ENCODE peak calls at places on chromosome 22, in seven cellular contexts. Z is body of pancreas, G is K562, H is Caco-2, X is Peyer's patch, Q is sigmoid colon, P is endothelial cell of umbilical vein. W is an unnamed sample. For H3K36me3, the result is how much of the 10 kb centered on the place peaks cover.

GRCh38 chr22:38824587-38824986 is 19.2 kb downstream of the NPTXR start:
- DNase-seq in Z (peak), G (peak), H (peak), X (peak), Q (peak), P (peak), W (peak)

GRCh38 chr22:39706406-39707150 is 136.0 kb downstream of the CACNA1I start:
- DNase-seq in Z (no peak), G (peak), H (no peak), X (no peak), Q (no peak), P (no peak), W (no peak)

GRCh38 chr22:48249721-48250268 is 1487.3 kb downstream of the TBC1D22A start:
- DNase-seq in Z (no peak), G (no peak), H (no peak), X (no peak), Q (peak), P (no peak), W (no peak)

GRCh38 chr22:22684605-22685561 is 40.5 kb downstream of the GGTLC2 start:
- DNase-seq in Z (peak), G (peak), H (peak), X (peak), Q (peak), P (no peak), W (no peak)

GRCh38 chr22:39415506-39415905 is 15.9 kb downstream of the TAB1 start:
- DNase-seq in Z (no peak), G (no peak), H (no peak), X (no peak), Q (no peak), P (no peak), W (no peak)

GRCh38 chr22:47391169-47392053 is 629.0 kb downstream of the TBC1D22A start:
- DNase-seq in Z (no peak), G (no peak), H (no peak), X (no peak), Q (peak), P (no peak), W (no peak)

GRCh38 chr22:21450320-21450831 is 16.8 kb upstream of the TMEM191C start:
- DNase-seq in Z (no peak), G (no peak), H (peak), X (no peak), Q (peak), P (no peak), W (no peak)

GRCh38 chr22:42680648-42681047 is 31.5 kb upstream of the CYB5R3 start:
- DNase-seq in Z (no peak), G (no peak), H (no peak), X (no peak), Q (no peak), P (peak), W (peak)

GRCh38 chr22:22156716-22157499 is 87.7 kb upstream of the VPREB1 start:
- DNase-seq in Z (peak), G (peak), H (peak), X (no peak), Q (no peak), P (peak), W (peak)

GRCh38 chr22:39472570-39473556 is 16.1 kb downstream of the MGAT3 start:
- DNase-seq in Z (peak), G (peak), H (peak), X (peak), Q (no peak), P (no peak), W (no peak)

GRCh38 chr22:34587357-34588356 is 478.3 kb upstream of the ISX start:
- DNase-seq in Z (peak), G (no peak), H (no peak), X (no peak), Q (no peak), P (no peak), W (no peak)

GRCh38 chr22:35124674-35125219 is 58.8 kb downstream of the ISX start:
- DNase-seq in Z (no peak), G (no peak), H (no peak), X (no peak), Q (no peak), P (no peak), W (no peak)

GRCh38 chr22:45757936-45758335 is 86.3 kb downstream of the ATXN10 start:
- DNase-seq in Z (no peak), G (no peak), H (no peak), X (no peak), Q (no peak), P (no peak), W (no peak)

GRCh38 chr22:46542011-46542985 is 4.9 kb upstream of the CELSR1 start:
- DNase-seq in Z (peak), G (peak), H (peak), X (peak), Q (peak), P (peak), W (peak)

GRCh38 chr22:35664955-35665577 is 16.8 kb downstream of the APOL6 start:
- DNase-seq in Z (no peak), G (no peak), H (no peak), X (no peak), Q (no peak), P (no peak), W (no peak)

GRCh38 chr22:23522642-23523251 is 57.3 kb downstream of the IGLL1 start:
- DNase-seq in Z (no peak), G (peak), H (no peak), X (peak), Q (no peak), P (peak), W (no peak)

GRCh38 chr22:20659258-20659657 is 114.7 kb upstream of the SERPIND1 start:
- DNase-seq in Z (no peak), G (no peak), H (no peak), X (no peak), Q (no peak), P (no peak), W (no peak)

GRCh38 chr22:46546466-46547178 is 9.2 kb upstream of the CELSR1 start:
- DNase-seq in Z (peak), G (no peak), H (no peak), X (peak), Q (no peak), P (peak), W (no peak)

GRCh38 chr22:28440517-28441366 is 238.9 kb downstream of the TTC28 start:
- DNase-seq in Z (no peak), G (no peak), H (no peak), X (no peak), Q (no peak), P (peak), W (no peak)
- H3K4me3 ChIP-seq in Z (no peak), G (no peak), H (no peak), X (no peak), Q (no peak), P (no peak), W (no peak)

GRCh38 chr22:49983148-49984042 is 22.8 kb downstream of the PIM3 start:
- DNase-seq in Z (peak), G (no peak), H (peak), X (peak), Q (no peak), P (no peak), W (no peak)
- TF ChIP-seq CTCF in Z (no peak), G (no peak), H (peak), X (no peak), Q (no peak), P (peak), W (peak)

GRCh38 chr22:19375435-19375834 is 56.1 kb downstream of the HIRA start:
- DNase-seq in Z (no peak), G (no peak), H (no peak), X (no peak), Q (peak), P (no peak), W (no peak)
- H3K36me3 ChIP-seq in Z (under half), G (half or more), H (under half), X (half or more), Q (under half), P (under half), W (under half)

GRCh38 chr22:17157714-17158113 is 1.4 kb downstream of the HDHD5 start:
- DNase-seq in Z (no peak), G (no peak), H (no peak), X (no peak), Q (no peak), P (no peak), W (no peak)
- H3K4me3 ChIP-seq in Z (no peak), G (no peak), H (peak), X (no peak), Q (peak), P (no peak), W (no peak)

DNA sequence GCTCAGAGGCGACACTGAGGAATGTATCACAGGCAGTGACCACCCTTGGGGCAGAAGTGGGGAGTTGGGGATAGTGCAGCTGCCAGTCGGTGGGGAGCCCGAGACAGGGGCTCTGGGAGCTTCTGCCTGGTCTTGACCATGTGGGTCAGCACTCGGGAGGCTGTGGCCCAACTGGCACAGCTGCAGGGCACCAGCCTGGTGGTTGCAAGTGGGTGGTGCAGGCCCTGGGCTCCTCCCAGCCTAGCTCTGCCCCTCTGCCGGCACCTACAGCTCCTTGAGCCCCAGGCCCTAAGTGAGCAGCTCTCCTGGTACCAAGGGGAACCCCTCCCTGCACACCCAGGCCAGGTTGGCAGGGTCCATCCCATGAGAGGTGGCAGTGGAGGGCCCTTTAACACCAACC is 12.6 kb upstream of the RASL10A start:
- DNase-seq in Z (no peak), G (no peak), H (no peak), X (no peak), Q (no peak), P (no peak), W (no peak)
- TF ChIP-seq CTCF in Z (no peak), G (no peak), H (no peak), X (no peak), Q (no peak), P (peak), W (no peak)

GRCh38 chr22:31840581-31840980 is 86.8 kb downstream of the DEPDC5 start:
- DNase-seq in Z (no peak), G (no peak), H (no peak), X (no peak), Q (no peak), P (no peak), W (no peak)
- H3K36me3 ChIP-seq in Z (under half), G (under half), H (under half), X (half or more), Q (under half), P (under half), W (under half)

GRCh38 chr22:41368543-41368817 is 13.3 kb upstream of the TEF start:
- DNase-seq in Z (no peak), G (no peak), H (no peak), X (no peak), Q (no peak), P (no peak), W (no peak)
- H3K4me3 ChIP-seq in Z (peak), G (no peak), H (no peak), X (peak), Q (peak), P (no peak), W (no peak)